ENCODE peak calls at places on chromosomes 7 and 10, in seven cellular contexts. One of them, this sample, is unnamed.

GRCh38 chr10:119500138-119500795 is 42.3 kb downstream of the RGS10 start:
- DNase-seq in SW480: no peak
- DNase-seq in activated CD4-positive, alpha-beta memory T cell treated with anti-CD3 and anti-CD28 coated beads for 36 hours: no peak
- DNase-seq in activated naive CD4-positive, alpha-beta T cell: no peak
- DNase-seq in endothelial cell: no peak
- DNase-seq in effector memory CD4-positive, alpha-beta T cell: no peak
- DNase-seq in stimulated activated CD4-positive, alpha-beta T cell treated with anti-CD3 and anti-CD28 coated beads, Interleukin-12 subunit alpha, Interleukin-12 subunit beta, amount 100 ng/mL, for 4 hours: no peak
- DNase-seq in this sample: no peak

GRCh38 chr10:11255796-11256444 is 238.2 kb downstream of the CELF2 start:
- DNase-seq in activated CD4-positive, alpha-beta memory T cell treated with anti-CD3 and anti-CD28 coated beads for 36 hours: no peak
- DNase-seq in SW480: no peak
- DNase-seq in activated naive CD4-positive, alpha-beta T cell: no peak
- DNase-seq in stimulated activated CD4-positive, alpha-beta T cell treated with anti-CD3 and anti-CD28 coated beads, Interleukin-12 subunit alpha, Interleukin-12 subunit beta, amount 100 ng/mL, for 4 hours: no peak
- DNase-seq in effector memory CD4-positive, alpha-beta T cell: no peak
- DNase-seq in endothelial cell: no peak
- DNase-seq in this sample: no peak

GRCh38 chr7:128080169-128080568 is 48.9 kb upstream of the LRRC4 start:
- DNase-seq in effector memory CD4-positive, alpha-beta T cell: no peak
- DNase-seq in stimulated activated CD4-positive, alpha-beta T cell treated with anti-CD3 and anti-CD28 coated beads, Interleukin-12 subunit alpha, Interleukin-12 subunit beta, amount 100 ng/mL, for 4 hours: no peak
- DNase-seq in activated CD4-positive, alpha-beta memory T cell treated with anti-CD3 and anti-CD28 coated beads for 36 hours: no peak
- DNase-seq in activated naive CD4-positive, alpha-beta T cell: no peak
- DNase-seq in endothelial cell: no peak
- DNase-seq in SW480: no peak
- DNase-seq in this sample: no peak

GRCh38 chr7:108452707-108453106 is 3.5 kb downstream of the NRCAM start:
- DNase-seq in activated CD4-positive, alpha-beta memory T cell treated with anti-CD3 and anti-CD28 coated beads for 36 hours: no peak
- DNase-seq in effector memory CD4-positive, alpha-beta T cell: no peak
- DNase-seq in activated naive CD4-positive, alpha-beta T cell: no peak
- DNase-seq in endothelial cell: no peak
- DNase-seq in SW480: peak
- DNase-seq in stimulated activated CD4-positive, alpha-beta T cell treated with anti-CD3 and anti-CD28 coated beads, Interleukin-12 subunit alpha, Interleukin-12 subunit beta, amount 100 ng/mL, for 4 hours: no peak
- DNase-seq in this sample: no peak

GRCh38 chr10:68959695-68960524 is 3.9 kb downstream of the DDX21 start:
- DNase-seq in effector memory CD4-positive, alpha-beta T cell: no peak
- DNase-seq in SW480: no peak
- DNase-seq in endothelial cell: no peak
- DNase-seq in stimulated activated CD4-positive, alpha-beta T cell treated with anti-CD3 and anti-CD28 coated beads, Interleukin-12 subunit alpha, Interleukin-12 subunit beta, amount 100 ng/mL, for 4 hours: no peak
- DNase-seq in activated CD4-positive, alpha-beta memory T cell treated with anti-CD3 and anti-CD28 coated beads for 36 hours: no peak
- DNase-seq in activated naive CD4-positive, alpha-beta T cell: no peak
- DNase-seq in this sample: no peak

GRCh38 chr10:91434041-91434440 is 23.9 kb downstream of the HECTD2 start:
- DNase-seq in effector memory CD4-positive, alpha-beta T cell: no peak
- DNase-seq in endothelial cell: no peak
- DNase-seq in SW480: no peak
- DNase-seq in stimulated activated CD4-positive, alpha-beta T cell treated with anti-CD3 and anti-CD28 coated beads, Interleukin-12 subunit alpha, Interleukin-12 subunit beta, amount 100 ng/mL, for 4 hours: no peak
- DNase-seq in activated naive CD4-positive, alpha-beta T cell: no peak
- DNase-seq in activated CD4-positive, alpha-beta memory T cell treated with anti-CD3 and anti-CD28 coated beads for 36 hours: no peak
- DNase-seq in this sample: no peak

GRCh38 chr7:152583006-152583405 is 92.9 kb downstream of the XRCC2 start:
- DNase-seq in SW480: no peak
- DNase-seq in stimulated activated CD4-positive, alpha-beta T cell treated with anti-CD3 and anti-CD28 coated beads, Interleukin-12 subunit alpha, Interleukin-12 subunit beta, amount 100 ng/mL, for 4 hours: no peak
- DNase-seq in endothelial cell: no peak
- DNase-seq in activated CD4-positive, alpha-beta memory T cell treated with anti-CD3 and anti-CD28 coated beads for 36 hours: no peak
- DNase-seq in activated naive CD4-positive, alpha-beta T cell: no peak
- DNase-seq in effector memory CD4-positive, alpha-beta T cell: no peak
- DNase-seq in this sample: no peak

GRCh38 chr10:107442035-107442505 is 277.6 kb upstream of the SORCS1 start:
- DNase-seq in activated naive CD4-positive, alpha-beta T cell: no peak
- DNase-seq in effector memory CD4-positive, alpha-beta T cell: no peak
- DNase-seq in endothelial cell: no peak
- DNase-seq in activated CD4-positive, alpha-beta memory T cell treated with anti-CD3 and anti-CD28 coated beads for 36 hours: no peak
- DNase-seq in SW480: no peak
- DNase-seq in stimulated activated CD4-positive, alpha-beta T cell treated with anti-CD3 and anti-CD28 coated beads, Interleukin-12 subunit alpha, Interleukin-12 subunit beta, amount 100 ng/mL, for 4 hours: no peak
- DNase-seq in this sample: no peak

GRCh38 chr10:132942740-132943554 is 577 bp upstream of the CFAP46 start:
- DNase-seq in activated CD4-positive, alpha-beta memory T cell treated with anti-CD3 and anti-CD28 coated beads for 36 hours: no peak
- DNase-seq in stimulated activated CD4-positive, alpha-beta T cell treated with anti-CD3 and anti-CD28 coated beads, Interleukin-12 subunit alpha, Interleukin-12 subunit beta, amount 100 ng/mL, for 4 hours: no peak
- DNase-seq in SW480: no peak
- DNase-seq in endothelial cell: no peak
- DNase-seq in effector memory CD4-positive, alpha-beta T cell: no peak
- DNase-seq in activated naive CD4-positive, alpha-beta T cell: no peak
- DNase-seq in this sample: no peak

GRCh38 chr7:21352540-21353387 is 75.1 kb upstream of the SP4 start:
- DNase-seq in endothelial cell: no peak
- DNase-seq in SW480: peak
- DNase-seq in activated CD4-positive, alpha-beta memory T cell treated with anti-CD3 and anti-CD28 coated beads for 36 hours: no peak
- DNase-seq in effector memory CD4-positive, alpha-beta T cell: no peak
- DNase-seq in stimulated activated CD4-positive, alpha-beta T cell treated with anti-CD3 and anti-CD28 coated beads, Interleukin-12 subunit alpha, Interleukin-12 subunit beta, amount 100 ng/mL, for 4 hours: no peak
- DNase-seq in activated naive CD4-positive, alpha-beta T cell: no peak
- DNase-seq in this sample: no peak

GRCh38 chr7:132687981-132688383 is 111.7 kb upstream of the PLXNA4 start:
- DNase-seq in effector memory CD4-positive, alpha-beta T cell: no peak
- DNase-seq in activated CD4-positive, alpha-beta memory T cell treated with anti-CD3 and anti-CD28 coated beads for 36 hours: no peak
- DNase-seq in activated naive CD4-positive, alpha-beta T cell: no peak
- DNase-seq in SW480: no peak
- DNase-seq in endothelial cell: no peak
- DNase-seq in stimulated activated CD4-positive, alpha-beta T cell treated with anti-CD3 and anti-CD28 coated beads, Interleukin-12 subunit alpha, Interleukin-12 subunit beta, amount 100 ng/mL, for 4 hours: no peak
- DNase-seq in this sample: no peak

GRCh38 chr10:97612386-97612785 is 20.9 kb downstream of the MORN4 start:
- DNase-seq in effector memory CD4-positive, alpha-beta T cell: no peak
- DNase-seq in SW480: peak
- DNase-seq in activated naive CD4-positive, alpha-beta T cell: no peak
- DNase-seq in stimulated activated CD4-positive, alpha-beta T cell treated with anti-CD3 and anti-CD28 coated beads, Interleukin-12 subunit alpha, Interleukin-12 subunit beta, amount 100 ng/mL, for 4 hours: no peak
- DNase-seq in endothelial cell: no peak
- DNase-seq in activated CD4-positive, alpha-beta memory T cell treated with anti-CD3 and anti-CD28 coated beads for 36 hours: no peak
- DNase-seq in this sample: no peak

GRCh38 chr7:28240466-28240865 is 59.9 kb upstream of the JAZF1 start:
- DNase-seq in activated naive CD4-positive, alpha-beta T cell: no peak
- DNase-seq in SW480: no peak
- DNase-seq in effector memory CD4-positive, alpha-beta T cell: no peak
- DNase-seq in stimulated activated CD4-positive, alpha-beta T cell treated with anti-CD3 and anti-CD28 coated beads, Interleukin-12 subunit alpha, Interleukin-12 subunit beta, amount 100 ng/mL, for 4 hours: no peak
- DNase-seq in endothelial cell: no peak
- DNase-seq in activated CD4-positive, alpha-beta memory T cell treated with anti-CD3 and anti-CD28 coated beads for 36 hours: no peak
- DNase-seq in this sample: no peak

GRCh38 chr10:43707755-43708154 is 59.1 kb upstream of the ZNF32 start:
- DNase-seq in activated naive CD4-positive, alpha-beta T cell: no peak
- DNase-seq in activated CD4-positive, alpha-beta memory T cell treated with anti-CD3 and anti-CD28 coated beads for 36 hours: no peak
- DNase-seq in SW480: no peak
- DNase-seq in stimulated activated CD4-positive, alpha-beta T cell treated with anti-CD3 and anti-CD28 coated beads, Interleukin-12 subunit alpha, Interleukin-12 subunit beta, amount 100 ng/mL, for 4 hours: no peak
- DNase-seq in endothelial cell: peak
- DNase-seq in effector memory CD4-positive, alpha-beta T cell: no peak
- DNase-seq in this sample: no peak

GRCh38 chr7:26868841-26869505 is 4.6 kb upstream of the SKAP2 start:
- DNase-seq in SW480: peak
- DNase-seq in endothelial cell: no peak
- DNase-seq in effector memory CD4-positive, alpha-beta T cell: no peak
- DNase-seq in stimulated activated CD4-positive, alpha-beta T cell treated with anti-CD3 and anti-CD28 coated beads, Interleukin-12 subunit alpha, Interleukin-12 subunit beta, amount 100 ng/mL, for 4 hours: no peak
- DNase-seq in activated naive CD4-positive, alpha-beta T cell: no peak
- DNase-seq in activated CD4-positive, alpha-beta memory T cell treated with anti-CD3 and anti-CD28 coated beads for 36 hours: no peak
- DNase-seq in this sample: no peak

GRCh38 chr10:132294196-132294520 is 13.6 kb downstream of the STK32C start:
- DNase-seq in endothelial cell: no peak
- DNase-seq in stimulated activated CD4-positive, alpha-beta T cell treated with anti-CD3 and anti-CD28 coated beads, Interleukin-12 subunit alpha, Interleukin-12 subunit beta, amount 100 ng/mL, for 4 hours: no peak
- DNase-seq in activated naive CD4-positive, alpha-beta T cell: no peak
- DNase-seq in SW480: no peak
- DNase-seq in effector memory CD4-positive, alpha-beta T cell: no peak
- DNase-seq in activated CD4-positive, alpha-beta memory T cell treated with anti-CD3 and anti-CD28 coated beads for 36 hours: no peak
- DNase-seq in this sample: no peak

GRCh38 chr7:12728192-12728538 is 40.7 kb downstream of the ARL4A start:
- DNase-seq in endothelial cell: no peak
- DNase-seq in stimulated activated CD4-positive, alpha-beta T cell treated with anti-CD3 and anti-CD28 coated beads, Interleukin-12 subunit alpha, Interleukin-12 subunit beta, amount 100 ng/mL, for 4 hours: no peak
- DNase-seq in activated naive CD4-positive, alpha-beta T cell: no peak
- DNase-seq in activated CD4-positive, alpha-beta memory T cell treated with anti-CD3 and anti-CD28 coated beads for 36 hours: no peak
- DNase-seq in effector memory CD4-positive, alpha-beta T cell: no peak
- DNase-seq in SW480: no peak
- DNase-seq in this sample: no peak

GRCh38 chr10:97798958-97799565 is 27.3 kb upstream of the SFRP5 start:
- DNase-seq in effector memory CD4-positive, alpha-beta T cell: no peak
- DNase-seq in stimulated activated CD4-positive, alpha-beta T cell treated with anti-CD3 and anti-CD28 coated beads, Interleukin-12 subunit alpha, Interleukin-12 subunit beta, amount 100 ng/mL, for 4 hours: no peak
- DNase-seq in endothelial cell: no peak
- DNase-seq in activated naive CD4-positive, alpha-beta T cell: no peak
- DNase-seq in activated CD4-positive, alpha-beta memory T cell treated with anti-CD3 and anti-CD28 coated beads for 36 hours: no peak
- DNase-seq in SW480: peak
- DNase-seq in this sample: no peak

GRCh38 chr7:130387628-130388403 is 7.5 kb downstream of the CPA1 start:
- DNase-seq in effector memory CD4-positive, alpha-beta T cell: no peak
- DNase-seq in activated naive CD4-positive, alpha-beta T cell: no peak
- DNase-seq in SW480: no peak
- DNase-seq in activated CD4-positive, alpha-beta memory T cell treated with anti-CD3 and anti-CD28 coated beads for 36 hours: no peak
- DNase-seq in endothelial cell: no peak
- DNase-seq in stimulated activated CD4-positive, alpha-beta T cell treated with anti-CD3 and anti-CD28 coated beads, Interleukin-12 subunit alpha, Interleukin-12 subunit beta, amount 100 ng/mL, for 4 hours: no peak
- DNase-seq in this sample: no peak

GRCh38 chr7:10802526-10802925 is 171.1 kb upstream of the PHF14 start:
- DNase-seq in activated CD4-positive, alpha-beta memory T cell treated with anti-CD3 and anti-CD28 coated beads for 36 hours: no peak
- DNase-seq in SW480: no peak
- DNase-seq in effector memory CD4-positive, alpha-beta T cell: no peak
- DNase-seq in endothelial cell: no peak
- DNase-seq in stimulated activated CD4-positive, alpha-beta T cell treated with anti-CD3 and anti-CD28 coated beads, Interleukin-12 subunit alpha, Interleukin-12 subunit beta, amount 100 ng/mL, for 4 hours: no peak
- DNase-seq in activated naive CD4-positive, alpha-beta T cell: no peak
- DNase-seq in this sample: no peak

GRCh38 chr7:149719912-149720335 is 53.5 kb downstream of the ZNF467 start:
- DNase-seq in stimulated activated CD4-positive, alpha-beta T cell treated with anti-CD3 and anti-CD28 coated beads, Interleukin-12 subunit alpha, Interleukin-12 subunit beta, amount 100 ng/mL, for 4 hours: no peak
- DNase-seq in activated naive CD4-positive, alpha-beta T cell: no peak
- DNase-seq in endothelial cell: no peak
- DNase-seq in effector memory CD4-positive, alpha-beta T cell: no peak
- DNase-seq in activated CD4-positive, alpha-beta memory T cell treated with anti-CD3 and anti-CD28 coated beads for 36 hours: no peak
- DNase-seq in SW480: no peak
- DNase-seq in this sample: no peak

GRCh38 chr7:48011952-48012351 is 17.0 kb downstream of the SUN3 start:
- DNase-seq in endothelial cell: no peak
- DNase-seq in stimulated activated CD4-positive, alpha-beta T cell treated with anti-CD3 and anti-CD28 coated beads, Interleukin-12 subunit alpha, Interleukin-12 subunit beta, amount 100 ng/mL, for 4 hours: no peak
- DNase-seq in SW480: no peak
- DNase-seq in effector memory CD4-positive, alpha-beta T cell: no peak
- DNase-seq in activated naive CD4-positive, alpha-beta T cell: no peak
- DNase-seq in activated CD4-positive, alpha-beta memory T cell treated with anti-CD3 and anti-CD28 coated beads for 36 hours: no peak
- DNase-seq in this sample: no peak